ENCODE peak calls at places on chromosome 12, in four cellular contexts. One of them, this sample, is unnamed.

GRCh38 chr12:80877706-80878384 is 59.9 kb downstream of the LIN7A start:
- DNase-seq in AG04449: no peak
- DNase-seq in BJ: no peak
- DNase-seq in foreskin fibroblast: peak
- DNase-seq in this sample: no peak

GRCh38 chr12:30110970-30111586 is 327.3 kb upstream of the TMTC1 start:
- DNase-seq in foreskin fibroblast: peak
- DNase-seq in BJ: no peak
- DNase-seq in AG04449: no peak
- DNase-seq in this sample: no peak

GRCh38 chr12:114858388-114859146 is 174.6 kb upstream of the TBX3 start:
- DNase-seq in foreskin fibroblast: no peak
- DNase-seq in AG04449: no peak
- DNase-seq in BJ: no peak
- DNase-seq in this sample: no peak

GRCh38 chr12:93376436-93377251 is 1.1 kb upstream of the NUDT4 start:
- DNase-seq in BJ: no peak
- DNase-seq in AG04449: no peak
- DNase-seq in foreskin fibroblast: peak
- DNase-seq in this sample: no peak

GRCh38 chr12:98439471-98440164 is 75.8 kb upstream of the TMPO start:
- DNase-seq in BJ: no peak
- DNase-seq in foreskin fibroblast: peak
- DNase-seq in AG04449: no peak
- DNase-seq in this sample: no peak

GRCh38 chr12:116799955-116800354 is 61.8 kb downstream of the RNFT2 start:
- DNase-seq in foreskin fibroblast: no peak
- DNase-seq in BJ: no peak
- DNase-seq in AG04449: no peak
- DNase-seq in this sample: no peak

GRCh38 chr12:24025153-24025798 is 75.8 kb upstream of the SOX5 start:
- DNase-seq in foreskin fibroblast: no peak
- DNase-seq in BJ: no peak
- DNase-seq in AG04449: no peak
- DNase-seq in this sample: no peak

GRCh38 chr12:31682136-31682962 is 22.9 kb downstream of the ETFBKMT start:
- DNase-seq in BJ: no peak
- DNase-seq in foreskin fibroblast: peak
- DNase-seq in AG04449: peak
- DNase-seq in this sample: peak

GRCh38 chr12:78835493-78835892 is 29.1 kb upstream of the SYT1 start:
- DNase-seq in AG04449: no peak
- DNase-seq in foreskin fibroblast: no peak
- DNase-seq in BJ: no peak
- DNase-seq in this sample: no peak

GRCh38 chr12:131122631-131123030 is 168.9 kb downstream of the ADGRD1 start:
- DNase-seq in foreskin fibroblast: no peak
- DNase-seq in BJ: no peak
- DNase-seq in AG04449: no peak
- DNase-seq in this sample: no peak

GRCh38 chr12:132145334-132145733 is 1.1 kb downstream of the NOC4L start:
- DNase-seq in AG04449: no peak
- DNase-seq in foreskin fibroblast: no peak
- DNase-seq in BJ: no peak
- DNase-seq in this sample: no peak

GRCh38 chr12:54419088-54419887 is at the start of gene ITGA5:
- DNase-seq in BJ: no peak
- DNase-seq in foreskin fibroblast: peak
- DNase-seq in AG04449: no peak
- DNase-seq in this sample: no peak

GRCh38 chr12:93390025-93390424 is 12.3 kb downstream of the NUDT4 start:
- DNase-seq in AG04449: no peak
- DNase-seq in BJ: no peak
- DNase-seq in foreskin fibroblast: no peak
- DNase-seq in this sample: no peak

GRCh38 chr12:100573499-100574261 is at the start of gene GAS2L3:
- DNase-seq in AG04449: no peak
- DNase-seq in BJ: peak
- DNase-seq in foreskin fibroblast: peak
- DNase-seq in this sample: no peak

GRCh38 chr12:52907092-52907810 is 2.4 kb upstream of the KRT8 start:
- DNase-seq in foreskin fibroblast: no peak
- DNase-seq in AG04449: no peak
- DNase-seq in BJ: no peak
- DNase-seq in this sample: no peak

GRCh38 chr12:108305520-108305919 is 33.6 kb downstream of the CMKLR1 start:
- DNase-seq in BJ: peak
- DNase-seq in AG04449: peak
- DNase-seq in foreskin fibroblast: peak
- DNase-seq in this sample: no peak

GRCh38 chr12:53862831-53863230 is 75.8 kb upstream of the HOXC13 start:
- DNase-seq in AG04449: no peak
- DNase-seq in foreskin fibroblast: peak
- DNase-seq in BJ: peak
- DNase-seq in this sample: no peak

GRCh38 chr12:90211017-90211416 is 502.4 kb upstream of the ATP2B1 start:
- DNase-seq in AG04449: peak
- DNase-seq in BJ: peak
- DNase-seq in foreskin fibroblast: peak
- DNase-seq in this sample: peak

GRCh38 chr12:18897816-18898215 is 159.9 kb downstream of the CAPZA3 start:
- DNase-seq in BJ: no peak
- DNase-seq in AG04449: no peak
- DNase-seq in foreskin fibroblast: peak
- DNase-seq in this sample: no peak

GRCh38 chr12:22100952-22101748 is 55.1 kb downstream of the CMAS start:
- DNase-seq in foreskin fibroblast: peak
- DNase-seq in AG04449: peak
- DNase-seq in BJ: no peak
- DNase-seq in this sample: no peak

GRCh38 chr12:126093911-126094310 is 1028.7 kb downstream of the AACS start:
- DNase-seq in foreskin fibroblast: no peak
- DNase-seq in AG04449: no peak
- DNase-seq in BJ: no peak
- DNase-seq in this sample: no peak

GRCh38 chr12:28795306-28795705 is 353.8 kb upstream of the FAR2 start:
- DNase-seq in BJ: no peak
- DNase-seq in AG04449: no peak
- DNase-seq in foreskin fibroblast: peak
- DNase-seq in this sample: no peak

GRCh38 chr12:124278389-124279101 is 16.3 kb upstream of the RFLNA start:
- DNase-seq in BJ: no peak
- DNase-seq in foreskin fibroblast: peak
- DNase-seq in AG04449: no peak
- DNase-seq in this sample: no peak

GRCh38 chr12:28507055-28507454 is 316.8 kb downstream of the CCDC91 start:
- DNase-seq in BJ: peak
- DNase-seq in AG04449: peak
- DNase-seq in foreskin fibroblast: peak
- DNase-seq in this sample: no peak

GRCh38 chr12:1848741-1849140 is 28.4 kb downstream of the LRTM2 start:
- DNase-seq in BJ: no peak
- DNase-seq in foreskin fibroblast: no peak
- DNase-seq in AG04449: no peak
- DNase-seq in this sample: no peak

GRCh38 chr12:108371801-108372344 is 32.8 kb upstream of the CMKLR1 start:
- DNase-seq in AG04449: peak
- DNase-seq in BJ: no peak
- DNase-seq in foreskin fibroblast: peak
- DNase-seq in this sample: no peak

GRCh38 chr12:6367969-6368892 is 7.1 kb downstream of the SCNN1A start:
- DNase-seq in foreskin fibroblast: no peak
- DNase-seq in AG04449: no peak
- DNase-seq in BJ: no peak
- DNase-seq in this sample: no peak

GRCh38 chr12:4169522-4169921 is 104.0 kb upstream of the CCND2 start:
- DNase-seq in AG04449: no peak
- DNase-seq in BJ: no peak
- DNase-seq in foreskin fibroblast: no peak
- DNase-seq in this sample: no peak

GRCh38 chr12:115570271-115570777 is 707.2 kb downstream of the MED13L start:
- DNase-seq in BJ: peak
- DNase-seq in foreskin fibroblast: peak
- DNase-seq in AG04449: no peak
- DNase-seq in this sample: no peak

GRCh38 chr12:55974308-55974724 is 438 bp downstream of the RAB5B start:
- DNase-seq in AG04449: no peak
- DNase-seq in foreskin fibroblast: peak
- DNase-seq in BJ: no peak
- DNase-seq in this sample: no peak

GRCh38 chr12:83818888-83819287 is 1093.7 kb downstream of the SLC6A15 start:
- DNase-seq in AG04449: no peak
- DNase-seq in BJ: peak
- DNase-seq in foreskin fibroblast: peak
- DNase-seq in this sample: no peak

GRCh38 chr12:6980740-6981139 is 10.0 kb downstream of the EMG1 start:
- DNase-seq in BJ: no peak
- DNase-seq in foreskin fibroblast: peak
- DNase-seq in AG04449: no peak
- DNase-seq in this sample: no peak

GRCh38 chr12:17016116-17016864 is 410.3 kb upstream of the LMO3 start:
- DNase-seq in AG04449: no peak
- DNase-seq in BJ: no peak
- DNase-seq in foreskin fibroblast: no peak
- DNase-seq in this sample: no peak

GRCh38 chr12:17015501-17015900 is 409.5 kb upstream of the LMO3 start:
- DNase-seq in foreskin fibroblast: no peak
- DNase-seq in AG04449: no peak
- DNase-seq in BJ: no peak
- DNase-seq in this sample: no peak

GRCh38 chr12:17017402-17017801 is 411.4 kb upstream of the LMO3 start:
- DNase-seq in BJ: no peak
- DNase-seq in foreskin fibroblast: no peak
- DNase-seq in AG04449: no peak
- DNase-seq in this sample: no peak

DNA sequence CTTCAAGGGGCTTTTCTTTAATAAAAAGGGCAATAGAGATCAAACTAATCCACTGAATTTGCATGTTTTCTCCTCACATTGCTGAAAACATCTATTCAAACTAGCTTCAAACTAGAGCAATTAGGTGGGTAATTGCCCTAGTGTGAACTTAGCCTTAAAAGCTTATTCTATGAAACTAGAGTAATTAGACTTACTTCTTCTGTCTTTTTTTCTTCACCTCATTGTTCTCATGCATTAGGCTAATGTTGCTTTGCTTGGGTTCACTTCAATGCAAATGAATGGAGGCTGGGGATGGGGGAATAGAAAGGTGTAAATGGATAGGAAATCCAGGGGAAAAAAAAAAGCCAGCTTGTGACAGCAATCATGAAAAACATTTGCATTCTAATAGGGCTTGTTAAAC is 414.8 kb upstream of the LMO3 start:
- DNase-seq in foreskin fibroblast: no peak
- DNase-seq in AG04449: no peak
- DNase-seq in BJ: no peak
- DNase-seq in this sample: no peak
- TF ChIP-seq CTCF in foreskin fibroblast: no peak
- TF ChIP-seq CTCF in AG04449: no peak
- TF ChIP-seq CTCF in BJ: no peak
- TF ChIP-seq CTCF in this sample: no peak

GRCh38 chr12:45439039-45439438 is 223.1 kb downstream of the ANO6 start:
- DNase-seq in foreskin fibroblast: peak
- DNase-seq in BJ: no peak
- DNase-seq in AG04449: no peak
- DNase-seq in this sample: no peak
- H3K4me3 ChIP-seq in foreskin fibroblast: no peak
- H3K4me3 ChIP-seq in BJ: no peak
- H3K4me3 ChIP-seq in AG04449: no peak
- H3K4me3 ChIP-seq in this sample: no peak

GRCh38 chr12:94760786-94761185 is 110.4 kb upstream of the TMCC3 start:
- DNase-seq in AG04449: no peak
- DNase-seq in BJ: no peak
- DNase-seq in foreskin fibroblast: no peak
- DNase-seq in this sample: no peak

GRCh38 chr12:94762943-94763342 is 112.6 kb upstream of the TMCC3 start:
- DNase-seq in AG04449: no peak
- DNase-seq in BJ: no peak
- DNase-seq in foreskin fibroblast: no peak
- DNase-seq in this sample: no peak

GRCh38 chr12:94763461-94763860 is 113.1 kb upstream of the TMCC3 start:
- DNase-seq in BJ: no peak
- DNase-seq in foreskin fibroblast: no peak
- DNase-seq in AG04449: no peak
- DNase-seq in this sample: no peak

GRCh38 chr12:94762259-94762942 is 112.0 kb upstream of the TMCC3 start:
- DNase-seq in BJ: no peak
- DNase-seq in foreskin fibroblast: no peak
- DNase-seq in AG04449: no peak
- DNase-seq in this sample: no peak

GRCh38 chr12:94761559-94761958 is 111.2 kb upstream of the TMCC3 start:
- DNase-seq in foreskin fibroblast: peak
- DNase-seq in AG04449: peak
- DNase-seq in BJ: peak
- DNase-seq in this sample: peak
- TF ChIP-seq CTCF in foreskin fibroblast: no peak
- TF ChIP-seq CTCF in AG04449: no peak
- TF ChIP-seq CTCF in BJ: no peak
- TF ChIP-seq CTCF in this sample: no peak

GRCh38 chr12:50518129-50518528 is 13.3 kb downstream of the DIP2B start:
- DNase-seq in AG04449: no peak
- DNase-seq in foreskin fibroblast: no peak
- DNase-seq in BJ: no peak
- DNase-seq in this sample: no peak
- H3K4me3 ChIP-seq in AG04449: no peak
- H3K4me3 ChIP-seq in foreskin fibroblast: no peak
- H3K4me3 ChIP-seq in BJ: no peak
- H3K4me3 ChIP-seq in this sample: no peak